ENCODE peak calls at places on chromosomes 12 and 14, in nine cellular contexts. X is AG08396; B is AG04450; P is T1000; Y is activated naive CD8-positive, alpha-beta T cell treated with anti-CD3 and anti-CD28 coated beads, Interleukin-2, amount 50 U/mL, for 16 hours; H is Right ventricle myocardium superior; E is NCI-H187; L is PC-3; T is fibroblast of lung. V is an unnamed sample.

GRCh38 chr14:51544901-51545300 is 106.8 kb upstream of the FRMD6 start:
- DNase-seq in X (no peak), B (no peak), P (no peak), Y (no peak), H (no peak), E (no peak), L (no peak), T (no peak), V (no peak)

GRCh38 chr12:88951177-88951576 is 370.9 kb upstream of the KITLG start:
- DNase-seq in X (no peak), B (no peak), P (no peak), Y (no peak), H (no peak), E (peak; percentile 61), L (no peak), T (no peak), V (no peak)

GRCh38 chr12:111069886-111070285 is 149.5 kb upstream of the MYL2 start:
- DNase-seq in X (no peak), B (no peak), P (no peak), Y (no peak), H (no peak), E (no peak), L (no peak), T (no peak), V (no peak)

GRCh38 chr12:12398026-12398859 is 41.4 kb downstream of the BORCS5 start:
- DNase-seq in X (peak; percentile 87), B (peak; percentile 89), P (peak; percentile 71), Y (no peak), H (peak; percentile 59), E (no peak), L (peak; percentile 92), T (peak; percentile 98), V (no peak)

GRCh38 chr14:56720703-56721426 is 89.4 kb downstream of the OTX2 start:
- DNase-seq in X (no peak), B (no peak), P (no peak), Y (no peak), H (no peak), E (no peak), L (no peak), T (no peak), V (no peak)

GRCh38 chr12:99049774-99050173 is 404.7 kb downstream of the APAF1 start:
- DNase-seq in X (no peak), B (no peak), P (no peak), Y (no peak), H (no peak), E (no peak), L (no peak), T (no peak), V (no peak)

GRCh38 chr12:30862486-30862885 is 64.1 kb upstream of the TSPAN11 start:
- DNase-seq in X (no peak), B (no peak), P (peak; percentile 25), Y (no peak), H (peak; percentile 70), E (no peak), L (peak; percentile 53), T (peak; percentile 18), V (no peak)

GRCh38 chr14:55705651-55706340 is 125.8 kb downstream of the KTN1 start:
- DNase-seq in X (no peak), B (no peak), P (no peak), Y (no peak), H (no peak), E (peak; percentile 94), L (peak; percentile 68), T (no peak), V (no peak)

GRCh38 chr12:108156717-108157116 is 27.6 kb downstream of the WSCD2 start:
- DNase-seq in X (no peak), B (no peak), P (no peak), Y (no peak), H (no peak), E (no peak), L (no peak), T (no peak), V (no peak)

GRCh38 chr14:88005050-88005481 is at the start of gene GPR65:
- DNase-seq in X (no peak), B (no peak), P (no peak), Y (no peak), H (no peak), E (no peak), L (no peak), T (no peak), V (no peak)

GRCh38 chr12:124720019-124720686 is 143.5 kb downstream of the SCARB1 start:
- DNase-seq in X (no peak), B (no peak), P (no peak), Y (no peak), H (no peak), E (peak; percentile 71), L (peak; percentile 76), T (peak; percentile 43), V (no peak)

GRCh38 chr12:52280796-52281560 is 6.5 kb downstream of the KRT86 start:
- DNase-seq in X (peak; percentile 91), B (peak; percentile 80), P (no peak), Y (no peak), H (peak; percentile 59), E (no peak), L (peak; percentile 99), T (peak; percentile 97), V (no peak)

GRCh38 chr12:92493816-92494215 is 209.0 kb upstream of the PLEKHG7 start:
- DNase-seq in X (no peak), B (no peak), P (no peak), Y (no peak), H (no peak), E (no peak), L (no peak), T (no peak), V (no peak)

GRCh38 chr12:51254592-51254991 is 15.6 kb downstream of the SMAGP start:
- DNase-seq in X (no peak), B (no peak), P (no peak), Y (no peak), H (no peak), E (no peak), L (no peak), T (no peak), V (no peak)

GRCh38 chr12:76303365-76303764 is 44.9 kb downstream of the BBS10 start:
- DNase-seq in X (no peak), B (no peak), P (no peak), Y (no peak), H (no peak), E (no peak), L (peak; percentile 38), T (no peak), V (no peak)

GRCh38 chr12:52307836-52308806 is 13.1 kb downstream of the KRT83 start:
- DNase-seq in X (peak; percentile 77), B (no peak), P (no peak), Y (no peak), H (peak; percentile 69), E (peak; percentile 9), L (peak; percentile 59), T (peak; percentile 11), V (no peak)

GRCh38 chr12:108190529-108190928 is 61.4 kb downstream of the WSCD2 start:
- DNase-seq in X (no peak), B (no peak), P (no peak), Y (no peak), H (no peak), E (peak; percentile 92), L (no peak), T (no peak), V (no peak)

GRCh38 chr12:103169-103981 is 36.8 kb downstream of the IQSEC3 start:
- DNase-seq in X (no peak), B (no peak), P (no peak), Y (no peak), H (no peak), E (peak; percentile 60), L (no peak), T (no peak), V (no peak)

GRCh38 chr14:53808042-53808441 is 148.6 kb downstream of the BMP4 start:
- DNase-seq in X (no peak), B (no peak), P (no peak), Y (no peak), H (no peak), E (no peak), L (no peak), T (no peak), V (no peak)

GRCh38 chr12:34233618-34234017 is 211.3 kb downstream of the ALG10 start:
- DNase-seq in X (no peak), B (no peak), P (no peak), Y (no peak), H (no peak), E (no peak), L (no peak), T (no peak), V (no peak)

GRCh38 chr14:50335389-50335788 is 23.3 kb downstream of the DMAC2L start:
- DNase-seq in X (no peak), B (no peak), P (no peak), Y (no peak), H (peak; percentile 57), E (peak; percentile 27), L (no peak), T (peak; percentile 87), V (no peak)

GRCh38 chr12:130456375-130457199 is 118.9 kb downstream of the PIWIL1 start:
- DNase-seq in X (no peak), B (no peak), P (no peak), Y (no peak), H (peak; percentile 70), E (peak; percentile 78), L (no peak), T (no peak), V (no peak)

GRCh38 chr12:14367097-14367661 is 1.7 kb downstream of the ATF7IP start:
- DNase-seq in X (no peak), B (no peak), P (no peak), Y (no peak), H (no peak), E (no peak), L (peak; percentile 5), T (peak; percentile 44), V (peak; percentile 10)

GRCh38 chr12:80698847-80699542 is 8.4 kb upstream of the MYF6 start:
- DNase-seq in X (no peak), B (no peak), P (no peak), Y (no peak), H (no peak), E (no peak), L (no peak), T (no peak), V (no peak)

V was measured in HL-60.